ENCODE peak calls at places on chromosome 14, in eight cellular contexts. One of them, this sample, is unnamed.

GRCh38 chr14:72894623-72895378 is 900 bp upstream of the DPF3 start:
- DNase-seq in CD4-positive, alpha-beta memory T cell: peak
- DNase-seq in psoas muscle: peak
- DNase-seq in lung: no peak
- DNase-seq in thoracic aorta: no peak
- DNase-seq in astrocyte: no peak
- DNase-seq in uterus: no peak
- DNase-seq in WERI-Rb-1: peak
- DNase-seq in this sample: peak

GRCh38 chr14:70707138-70708038 is 65.7 kb downstream of the TTC9 start:
- DNase-seq in CD4-positive, alpha-beta memory T cell: no peak
- DNase-seq in psoas muscle: no peak
- DNase-seq in lung: peak
- DNase-seq in thoracic aorta: no peak
- DNase-seq in astrocyte: peak
- DNase-seq in uterus: no peak
- DNase-seq in WERI-Rb-1: no peak
- DNase-seq in this sample: peak

GRCh38 chr14:64963611-64964010 is 8.5 kb downstream of the RAB15 start:
- DNase-seq in CD4-positive, alpha-beta memory T cell: no peak
- DNase-seq in psoas muscle: no peak
- DNase-seq in lung: no peak
- DNase-seq in thoracic aorta: no peak
- DNase-seq in astrocyte: no peak
- DNase-seq in uterus: no peak
- DNase-seq in WERI-Rb-1: no peak
- DNase-seq in this sample: no peak

GRCh38 chr14:27205036-27205435 is 607.2 kb upstream of the NOVA1 start:
- DNase-seq in CD4-positive, alpha-beta memory T cell: no peak
- DNase-seq in psoas muscle: no peak
- DNase-seq in lung: no peak
- DNase-seq in thoracic aorta: no peak
- DNase-seq in astrocyte: no peak
- DNase-seq in uterus: no peak
- DNase-seq in WERI-Rb-1: no peak
- DNase-seq in this sample: no peak

GRCh38 chr14:74763803-74764531 is 851 bp downstream of the YLPM1 start:
- DNase-seq in CD4-positive, alpha-beta memory T cell: peak
- DNase-seq in psoas muscle: no peak
- DNase-seq in lung: no peak
- DNase-seq in thoracic aorta: no peak
- DNase-seq in astrocyte: peak
- DNase-seq in uterus: peak
- DNase-seq in WERI-Rb-1: no peak
- DNase-seq in this sample: peak

GRCh38 chr14:93207468-93208308 is 632 bp downstream of the UBR7 start:
- DNase-seq in CD4-positive, alpha-beta memory T cell: peak
- DNase-seq in psoas muscle: no peak
- DNase-seq in lung: peak
- DNase-seq in thoracic aorta: no peak
- DNase-seq in astrocyte: peak
- DNase-seq in uterus: no peak
- DNase-seq in WERI-Rb-1: peak
- DNase-seq in this sample: peak

GRCh38 chr14:32400480-32400879 is 71.4 kb downstream of the AKAP6 start:
- DNase-seq in CD4-positive, alpha-beta memory T cell: no peak
- DNase-seq in psoas muscle: no peak
- DNase-seq in lung: no peak
- DNase-seq in thoracic aorta: no peak
- DNase-seq in astrocyte: peak
- DNase-seq in uterus: no peak
- DNase-seq in WERI-Rb-1: no peak
- DNase-seq in this sample: peak

GRCh38 chr14:74141703-74142102 is 56.9 kb downstream of the LIN52 start:
- DNase-seq in CD4-positive, alpha-beta memory T cell: no peak
- DNase-seq in psoas muscle: no peak
- DNase-seq in lung: peak
- DNase-seq in thoracic aorta: no peak
- DNase-seq in astrocyte: no peak
- DNase-seq in uterus: no peak
- DNase-seq in WERI-Rb-1: no peak
- DNase-seq in this sample: no peak

GRCh38 chr14:65310568-65310967 is 102.0 kb upstream of the FUT8 start:
- DNase-seq in CD4-positive, alpha-beta memory T cell: no peak
- DNase-seq in psoas muscle: no peak
- DNase-seq in lung: no peak
- DNase-seq in thoracic aorta: no peak
- DNase-seq in astrocyte: no peak
- DNase-seq in uterus: no peak
- DNase-seq in WERI-Rb-1: no peak
- DNase-seq in this sample: no peak

GRCh38 chr14:96470331-96470730 is 31.9 kb upstream of the PAPOLA start:
- DNase-seq in CD4-positive, alpha-beta memory T cell: no peak
- DNase-seq in psoas muscle: no peak
- DNase-seq in lung: no peak
- DNase-seq in thoracic aorta: no peak
- DNase-seq in astrocyte: no peak
- DNase-seq in uterus: no peak
- DNase-seq in WERI-Rb-1: no peak
- DNase-seq in this sample: no peak

GRCh38 chr14:62409909-62410308 is 635.3 kb downstream of the KCNH5 start:
- DNase-seq in CD4-positive, alpha-beta memory T cell: no peak
- DNase-seq in psoas muscle: no peak
- DNase-seq in lung: no peak
- DNase-seq in thoracic aorta: no peak
- DNase-seq in astrocyte: peak
- DNase-seq in uterus: no peak
- DNase-seq in WERI-Rb-1: no peak
- DNase-seq in this sample: peak

GRCh38 chr14:25049559-25050493 is at the start of gene STXBP6:
- DNase-seq in CD4-positive, alpha-beta memory T cell: no peak
- DNase-seq in psoas muscle: peak
- DNase-seq in lung: peak
- DNase-seq in thoracic aorta: no peak
- DNase-seq in astrocyte: peak
- DNase-seq in uterus: peak
- DNase-seq in WERI-Rb-1: peak
- DNase-seq in this sample: no peak

GRCh38 chr14:96735509-96735908 is 61.7 kb upstream of the VRK1 start:
- DNase-seq in CD4-positive, alpha-beta memory T cell: no peak
- DNase-seq in psoas muscle: no peak
- DNase-seq in lung: no peak
- DNase-seq in thoracic aorta: no peak
- DNase-seq in astrocyte: no peak
- DNase-seq in uterus: no peak
- DNase-seq in WERI-Rb-1: no peak
- DNase-seq in this sample: no peak

GRCh38 chr14:35470775-35471174 is 63.2 kb upstream of the INSM2 start:
- DNase-seq in CD4-positive, alpha-beta memory T cell: no peak
- DNase-seq in psoas muscle: no peak
- DNase-seq in lung: no peak
- DNase-seq in thoracic aorta: no peak
- DNase-seq in astrocyte: peak
- DNase-seq in uterus: no peak
- DNase-seq in WERI-Rb-1: peak
- DNase-seq in this sample: peak

GRCh38 chr14:95730126-95730525 is 16.2 kb upstream of the TCL1A start:
- DNase-seq in CD4-positive, alpha-beta memory T cell: no peak
- DNase-seq in psoas muscle: no peak
- DNase-seq in lung: no peak
- DNase-seq in thoracic aorta: no peak
- DNase-seq in astrocyte: no peak
- DNase-seq in uterus: no peak
- DNase-seq in WERI-Rb-1: no peak
- DNase-seq in this sample: no peak

GRCh38 chr14:101736071-101736470 is 25.4 kb upstream of the PPP2R5C start:
- DNase-seq in CD4-positive, alpha-beta memory T cell: no peak
- DNase-seq in psoas muscle: no peak
- DNase-seq in lung: no peak
- DNase-seq in thoracic aorta: no peak
- DNase-seq in astrocyte: no peak
- DNase-seq in uterus: no peak
- DNase-seq in WERI-Rb-1: no peak
- DNase-seq in this sample: no peak
- H3K27ac ChIP-seq in CD4-positive, alpha-beta memory T cell: no peak
- H3K27ac ChIP-seq in psoas muscle: no peak
- H3K27ac ChIP-seq in lung: no peak
- H3K27ac ChIP-seq in thoracic aorta: no peak
- H3K27ac ChIP-seq in astrocyte: no peak
- H3K27ac ChIP-seq in uterus: no peak
- H3K27ac ChIP-seq in WERI-Rb-1: no peak
- H3K27ac ChIP-seq in this sample: no peak

GRCh38 chr14:102058146-102058545 is 28.7 kb downstream of the HSP90AA1 start:
- DNase-seq in CD4-positive, alpha-beta memory T cell: no peak
- DNase-seq in psoas muscle: no peak
- DNase-seq in lung: no peak
- DNase-seq in thoracic aorta: no peak
- DNase-seq in astrocyte: no peak
- DNase-seq in uterus: no peak
- DNase-seq in WERI-Rb-1: no peak
- DNase-seq in this sample: no peak

GRCh38 chr14:102063808-102064429 is 22.9 kb downstream of the HSP90AA1 start:
- DNase-seq in CD4-positive, alpha-beta memory T cell: no peak
- DNase-seq in psoas muscle: no peak
- DNase-seq in lung: no peak
- DNase-seq in thoracic aorta: no peak
- DNase-seq in astrocyte: no peak
- DNase-seq in uterus: no peak
- DNase-seq in WERI-Rb-1: peak
- DNase-seq in this sample: no peak

GRCh38 chr14:102066041-102066451 is 20.8 kb downstream of the HSP90AA1 start:
- DNase-seq in CD4-positive, alpha-beta memory T cell: no peak
- DNase-seq in psoas muscle: no peak
- DNase-seq in lung: no peak
- DNase-seq in thoracic aorta: no peak
- DNase-seq in astrocyte: no peak
- DNase-seq in uterus: no peak
- DNase-seq in WERI-Rb-1: no peak
- DNase-seq in this sample: no peak

GRCh38 chr14:102058931-102059330 is 27.9 kb downstream of the HSP90AA1 start:
- DNase-seq in CD4-positive, alpha-beta memory T cell: no peak
- DNase-seq in psoas muscle: no peak
- DNase-seq in lung: no peak
- DNase-seq in thoracic aorta: no peak
- DNase-seq in astrocyte: no peak
- DNase-seq in uterus: no peak
- DNase-seq in WERI-Rb-1: no peak
- DNase-seq in this sample: no peak

DNA sequence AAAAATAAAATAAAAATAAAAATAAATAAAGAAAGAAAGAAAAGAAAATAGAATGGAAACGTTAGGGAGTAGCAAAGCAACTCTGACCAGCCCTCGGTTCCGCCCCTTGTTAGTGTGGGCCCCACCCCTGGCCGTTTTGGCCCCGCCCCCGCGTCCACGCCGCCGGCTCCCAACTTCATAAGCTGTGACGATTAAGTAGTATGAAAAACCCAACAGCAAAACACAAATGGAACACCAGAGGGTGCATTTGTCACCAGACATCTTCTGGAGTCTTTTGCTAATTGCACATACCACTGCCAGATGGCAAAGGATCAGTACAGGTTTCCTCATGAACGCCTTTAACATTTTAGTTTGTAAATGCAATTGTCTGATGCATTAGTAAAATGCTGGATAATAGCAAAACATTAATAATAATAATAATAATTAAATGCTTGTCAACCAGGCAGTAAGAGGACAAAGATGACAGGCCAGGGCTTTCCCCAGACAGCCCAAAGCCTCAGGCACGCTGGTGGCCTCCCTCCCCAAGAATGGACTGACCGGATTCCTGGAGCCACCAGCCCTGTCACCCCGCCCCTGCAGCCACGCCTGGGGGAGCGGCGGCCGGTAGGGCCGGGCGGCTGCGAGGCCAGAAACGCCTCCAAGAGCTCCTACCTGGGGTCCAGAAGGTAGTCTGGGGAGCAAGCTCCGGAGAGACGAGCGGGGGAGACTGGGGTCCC is 23.6 kb downstream of the HSP90AA1 start:
- DNase-seq in CD4-positive, alpha-beta memory T cell: peak
- DNase-seq in psoas muscle: peak
- DNase-seq in lung: peak
- DNase-seq in thoracic aorta: peak
- DNase-seq in astrocyte: peak
- DNase-seq in uterus: peak
- DNase-seq in WERI-Rb-1: peak
- DNase-seq in this sample: peak
- H3K27ac ChIP-seq in CD4-positive, alpha-beta memory T cell: no peak
- H3K27ac ChIP-seq in psoas muscle: no peak
- H3K27ac ChIP-seq in lung: no peak
- H3K27ac ChIP-seq in thoracic aorta: peak
- H3K27ac ChIP-seq in astrocyte: no peak
- H3K27ac ChIP-seq in uterus: peak
- H3K27ac ChIP-seq in WERI-Rb-1: peak
- H3K27ac ChIP-seq in this sample: peak

GRCh38 chr14:23114669-23115491 is 4.2 kb downstream of the CEBPE start:
- DNase-seq in CD4-positive, alpha-beta memory T cell: no peak
- DNase-seq in psoas muscle: peak
- DNase-seq in lung: peak
- DNase-seq in thoracic aorta: peak
- DNase-seq in astrocyte: peak
- DNase-seq in uterus: no peak
- DNase-seq in WERI-Rb-1: no peak
- DNase-seq in this sample: peak

GRCh38 chr14:23113346-23114119 is 5.5 kb downstream of the CEBPE start:
- DNase-seq in CD4-positive, alpha-beta memory T cell: no peak
- DNase-seq in psoas muscle: no peak
- DNase-seq in lung: no peak
- DNase-seq in thoracic aorta: no peak
- DNase-seq in astrocyte: no peak
- DNase-seq in uterus: no peak
- DNase-seq in WERI-Rb-1: no peak
- DNase-seq in this sample: no peak

GRCh38 chr14:23115492-23115850 is 3.6 kb downstream of the CEBPE start:
- DNase-seq in CD4-positive, alpha-beta memory T cell: no peak
- DNase-seq in psoas muscle: no peak
- DNase-seq in lung: no peak
- DNase-seq in thoracic aorta: no peak
- DNase-seq in astrocyte: no peak
- DNase-seq in uterus: no peak
- DNase-seq in WERI-Rb-1: no peak
- DNase-seq in this sample: no peak

GRCh38 chr14:23112359-23113178 is 6.5 kb downstream of the CEBPE start:
- DNase-seq in CD4-positive, alpha-beta memory T cell: no peak
- DNase-seq in psoas muscle: no peak
- DNase-seq in lung: no peak
- DNase-seq in thoracic aorta: no peak
- DNase-seq in astrocyte: no peak
- DNase-seq in uterus: no peak
- DNase-seq in WERI-Rb-1: peak
- DNase-seq in this sample: no peak

GRCh38 chr14:23114120-23114458 is 5.0 kb downstream of the CEBPE start:
- DNase-seq in CD4-positive, alpha-beta memory T cell: no peak
- DNase-seq in psoas muscle: no peak
- DNase-seq in lung: no peak
- DNase-seq in thoracic aorta: no peak
- DNase-seq in astrocyte: no peak
- DNase-seq in uterus: no peak
- DNase-seq in WERI-Rb-1: no peak
- DNase-seq in this sample: no peak
- H3K27ac ChIP-seq in CD4-positive, alpha-beta memory T cell: no peak
- H3K27ac ChIP-seq in psoas muscle: no peak
- H3K27ac ChIP-seq in lung: no peak
- H3K27ac ChIP-seq in thoracic aorta: no peak
- H3K27ac ChIP-seq in astrocyte: no peak
- H3K27ac ChIP-seq in uterus: no peak
- H3K27ac ChIP-seq in WERI-Rb-1: no peak
- H3K27ac ChIP-seq in this sample: no peak

GRCh38 chr14:52023518-52023917 is 34.2 kb downstream of the RTRAF start:
- DNase-seq in CD4-positive, alpha-beta memory T cell: no peak
- DNase-seq in psoas muscle: no peak
- DNase-seq in lung: no peak
- DNase-seq in thoracic aorta: no peak
- DNase-seq in astrocyte: peak
- DNase-seq in uterus: peak
- DNase-seq in WERI-Rb-1: no peak
- DNase-seq in this sample: peak
- H3K27ac ChIP-seq in CD4-positive, alpha-beta memory T cell: no peak
- H3K27ac ChIP-seq in psoas muscle: no peak
- H3K27ac ChIP-seq in lung: no peak
- H3K27ac ChIP-seq in thoracic aorta: no peak
- H3K27ac ChIP-seq in astrocyte: peak
- H3K27ac ChIP-seq in uterus: no peak
- H3K27ac ChIP-seq in WERI-Rb-1: no peak
- H3K27ac ChIP-seq in this sample: no peak